ENCODE peak calls at places on chromosomes 13 and 19, in five cellular contexts. Q is neuronal stem cell; S is astrocyte of the spinal cord; U is effector memory CD4-positive, alpha-beta T cell; X is uterus. D is an unnamed sample.

GRCh38 chr13:85009447-85009846 is 789.8 kb downstream of the SLITRK6 start:
- DNase-seq in Q (no peak), S (no peak), U (no peak), X (no peak), D (no peak)

GRCh38 chr19:54207908-54208783 is 7.5 kb downstream of the RPS9 start:
- DNase-seq in U (no peak), S (peak; percentile 58), Q (no peak), X (peak; percentile 54), D (peak; percentile 53)

GRCh38 chr19:10995926-10996600 is 35.2 kb downstream of the SMARCA4 start:
- DNase-seq in U (no peak), Q (no peak), S (no peak), X (no peak), D (no peak)

GRCh38 chr13:66660013-66660804 is 569.9 kb downstream of the PCDH9 start:
- DNase-seq in Q (no peak), X (no peak), S (peak; percentile 70), U (no peak), D (no peak)

GRCh38 chr19:5578094-5578846 is 10.5 kb upstream of the TINCR start:
- DNase-seq in U (peak; percentile 34), Q (peak; percentile 72), X (peak; percentile 53), S (no peak), D (no peak)

GRCh38 chr13:72542241-72542640 is 185.2 kb downstream of the MZT1 start:
- DNase-seq in X (no peak), Q (no peak), U (no peak), S (no peak), D (no peak)

GRCh38 chr19:11096210-11096841 is 7.1 kb downstream of the LDLR start:
- DNase-seq in U (no peak), Q (no peak), X (peak; percentile 73), S (peak; percentile 92), D (peak; percentile 87)

GRCh38 chr19:47573076-47574026 is at the start of gene ZNF541:
- DNase-seq in S (peak; percentile 29), U (peak; percentile 80), X (peak; percentile 31), Q (no peak), D (no peak)

GRCh38 chr19:56099638-56100539 is 21.2 kb downstream of the ZNF787 start:
- DNase-seq in Q (no peak), S (no peak), X (no peak), U (no peak), D (no peak)

GRCh38 chr13:37357548-37357947 is 241.0 kb downstream of the POSTN start:
- DNase-seq in Q (no peak), U (no peak), S (no peak), X (no peak), D (no peak)

GRCh38 chr19:33860691-33861090 is 64.0 kb downstream of the KCTD15 start:
- DNase-seq in Q (no peak), X (no peak), S (no peak), U (no peak), D (no peak)

GRCh38 chr13:30576528-30576927 is 41.2 kb upstream of the USPL1 start:
- DNase-seq in S (peak; percentile 41), U (peak; percentile 58), X (no peak), Q (no peak), D (no peak)

GRCh38 chr19:15551183-15552004 is 43.1 kb downstream of the CYP4F22 start:
- DNase-seq in X (peak; percentile 22), S (no peak), U (peak; percentile 63), Q (no peak), D (no peak)

GRCh38 chr13:71814806-71815205 is 52.2 kb downstream of the DACH1 start:
- DNase-seq in S (no peak), Q (no peak), U (no peak), X (no peak), D (no peak)

GRCh38 chr19:55189424-55189823 is 9.3 kb upstream of the SYT5 start:
- DNase-seq in S (peak; percentile 91), U (no peak), X (peak; percentile 31), Q (no peak), D (no peak)

GRCh38 chr19:43651758-43652545 is 12.3 kb upstream of the CADM4 start:
- DNase-seq in U (no peak), X (peak; percentile 42), Q (no peak), S (peak; percentile 62), D (peak; percentile 47)

GRCh38 chr13:48727252-48728011 is 73.7 kb downstream of the CYSLTR2 start:
- DNase-seq in U (no peak), Q (no peak), S (peak; percentile 9), X (peak; percentile 64), D (no peak)

GRCh38 chr19:23884363-23884762 is 30.3 kb upstream of the ZNF726 start:
- DNase-seq in U (no peak), S (no peak), Q (no peak), X (no peak), D (no peak)
- H3K4me3 ChIP-seq in U (no peak overlapping the region), S (no peak overlapping the region), Q (no peak overlapping the region), X (no peak overlapping the region), D (no peak overlapping the region)

DNA sequence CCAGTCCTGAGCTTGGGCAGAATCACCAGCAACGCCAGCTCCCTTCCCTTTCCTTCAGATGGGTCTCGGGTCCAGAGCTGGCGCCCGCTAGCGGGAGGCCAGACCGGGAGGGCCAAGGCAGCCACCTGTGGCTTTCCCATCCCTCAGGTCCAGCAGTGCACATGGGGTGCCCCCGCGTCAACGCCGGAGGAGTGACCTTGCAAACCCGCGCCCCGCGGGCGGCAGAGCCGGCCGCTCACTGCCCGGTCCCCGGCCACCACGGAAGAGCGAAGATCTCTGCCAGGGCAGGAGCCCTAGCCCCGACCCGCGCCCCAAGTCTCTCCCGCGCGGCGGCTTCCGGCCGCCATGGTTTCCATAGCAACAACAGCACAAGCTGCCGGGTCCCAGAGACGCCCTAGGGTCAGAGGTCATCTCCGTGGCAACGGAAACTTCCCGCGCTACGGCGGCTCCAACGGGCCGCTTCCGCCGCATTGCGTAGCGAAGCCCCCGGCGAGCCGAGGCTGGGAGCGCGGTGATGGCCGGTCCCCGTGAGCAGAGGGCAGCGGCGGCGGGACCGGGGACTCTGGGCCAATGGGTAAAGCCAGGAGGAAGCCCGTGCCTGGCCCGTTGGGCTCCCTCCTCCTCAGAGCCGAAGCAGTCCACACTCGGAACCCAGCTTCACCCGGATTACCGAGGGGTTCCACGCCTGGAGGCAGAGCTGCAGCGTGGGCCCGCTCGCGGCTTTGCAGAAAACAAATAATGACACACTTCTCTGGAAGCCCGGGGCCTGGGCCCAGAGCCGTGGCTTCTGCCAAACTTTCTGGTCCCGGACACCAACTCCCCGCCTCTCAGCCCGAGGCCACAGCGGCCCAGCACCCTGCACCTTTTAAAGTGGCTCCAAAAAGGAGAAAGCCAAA is 7.4 kb downstream of the FGF14 start:
- DNase-seq in U (peak; percentile 85), Q (peak; percentile 96), X (peak; percentile 93), S (peak; percentile 87), D (peak; percentile 40)
- H3K4me3 ChIP-seq in U (peak overlapping the region; percentile 81), Q (peak overlapping the region; percentile 98), X (peak overlapping the region; percentile 66), S (peak overlapping the region; percentile 59), D (peak overlapping the region; percentile 80)

GRCh38 chr19:746956-747355 is 4.0 kb upstream of the MISP start:
- DNase-seq in U (no peak), X (no peak), S (no peak), Q (no peak), D (no peak)
- H3K4me3 ChIP-seq in U (no peak overlapping the region), X (no peak overlapping the region), S (no peak overlapping the region), Q (no peak overlapping the region), D (no peak overlapping the region)

GRCh38 chr19:49328741-49329140 is 3.8 kb upstream of the SLC6A16 start:
- DNase-seq in Q (no peak), X (no peak), U (no peak), S (no peak), D (no peak)

GRCh38 chr19:49324801-49325491 is at the start of gene SLC6A16:
- DNase-seq in U (no peak), X (no peak), S (no peak), Q (no peak), D (no peak)

GRCh38 chr19:49327878-49328544 is 3.0 kb upstream of the SLC6A16 start:
- DNase-seq in U (no peak), S (no peak), Q (no peak), X (no peak), D (no peak)

GRCh38 chr19:49331616-49332055 is 3.6 kb upstream of the CD37 start:
- DNase-seq in Q (no peak), X (no peak), U (peak; percentile 39), S (peak; percentile 42), D (peak; percentile 4)

GRCh38 chr19:49326165-49326704 is 1.2 kb upstream of the SLC6A16 start:
- DNase-seq in Q (no peak), S (no peak), U (no peak), X (no peak), D (no peak)
- H3K4me3 ChIP-seq in Q (no peak overlapping the region), S (no peak overlapping the region), U (no peak overlapping the region), X (no peak overlapping the region), D (no peak overlapping the region)